ENCODE peak calls at places on chromosomes 7 and 10, in five cellular contexts. One of them, this sample, is unnamed.

GRCh38 chr7:92260248-92260781 is 14.5 kb downstream of the ANKIB1 start:
- DNase-seq in esophagus squamous epithelium: no peak
- DNase-seq in NB4: peak
- DNase-seq in PC-9: peak
- DNase-seq in psoas muscle: no peak
- DNase-seq in this sample: no peak

GRCh38 chr10:123043409-123043925 is 34.7 kb downstream of the ACADSB start:
- DNase-seq in esophagus squamous epithelium: no peak
- DNase-seq in PC-9: no peak
- DNase-seq in psoas muscle: no peak
- DNase-seq in NB4: peak
- DNase-seq in this sample: no peak

GRCh38 chr7:16915405-16915804 is 33.6 kb upstream of the AGR3 start:
- DNase-seq in NB4: no peak
- DNase-seq in psoas muscle: no peak
- DNase-seq in PC-9: peak
- DNase-seq in esophagus squamous epithelium: no peak
- DNase-seq in this sample: no peak

GRCh38 chr7:31100870-31101269 is 48.8 kb downstream of the ADCYAP1R1 start:
- DNase-seq in esophagus squamous epithelium: no peak
- DNase-seq in psoas muscle: no peak
- DNase-seq in NB4: no peak
- DNase-seq in PC-9: no peak
- DNase-seq in this sample: no peak

GRCh38 chr10:112804036-112804435 is 146.0 kb upstream of the TCF7L2 start:
- DNase-seq in psoas muscle: no peak
- DNase-seq in PC-9: no peak
- DNase-seq in esophagus squamous epithelium: no peak
- DNase-seq in NB4: no peak
- DNase-seq in this sample: no peak

GRCh38 chr10:76492026-76492425 is 1060.6 kb downstream of the LRMDA start:
- DNase-seq in NB4: no peak
- DNase-seq in psoas muscle: no peak
- DNase-seq in PC-9: no peak
- DNase-seq in esophagus squamous epithelium: no peak
- DNase-seq in this sample: no peak

GRCh38 chr10:28995497-28995896 is 293.4 kb upstream of the LYZL1 start:
- DNase-seq in psoas muscle: no peak
- DNase-seq in PC-9: no peak
- DNase-seq in esophagus squamous epithelium: no peak
- DNase-seq in NB4: no peak
- DNase-seq in this sample: no peak

GRCh38 chr10:113007343-113007771 is 57.3 kb downstream of the TCF7L2 start:
- DNase-seq in psoas muscle: no peak
- DNase-seq in PC-9: no peak
- DNase-seq in esophagus squamous epithelium: no peak
- DNase-seq in NB4: no peak
- DNase-seq in this sample: no peak

GRCh38 chr10:89458760-89459159 is 44.4 kb downstream of the IFIT5 start:
- DNase-seq in psoas muscle: no peak
- DNase-seq in esophagus squamous epithelium: no peak
- DNase-seq in NB4: no peak
- DNase-seq in PC-9: no peak
- DNase-seq in this sample: no peak

GRCh38 chr7:141585592-141586510 is 34.6 kb downstream of the AGK start:
- DNase-seq in esophagus squamous epithelium: no peak
- DNase-seq in psoas muscle: no peak
- DNase-seq in NB4: no peak
- DNase-seq in PC-9: peak
- DNase-seq in this sample: no peak

GRCh38 chr10:3774814-3775670 is 10.0 kb downstream of the KLF6 start:
- DNase-seq in PC-9: no peak
- DNase-seq in psoas muscle: peak
- DNase-seq in esophagus squamous epithelium: no peak
- DNase-seq in NB4: peak
- DNase-seq in this sample: no peak

GRCh38 chr10:5484205-5484604 is 15.2 kb downstream of the CALML5 start:
- DNase-seq in esophagus squamous epithelium: no peak
- DNase-seq in PC-9: no peak
- DNase-seq in NB4: no peak
- DNase-seq in psoas muscle: no peak
- DNase-seq in this sample: no peak

GRCh38 chr7:133053321-133053891 is 28.5 kb downstream of the CHCHD3 start:
- DNase-seq in NB4: no peak
- DNase-seq in esophagus squamous epithelium: no peak
- DNase-seq in psoas muscle: no peak
- DNase-seq in PC-9: no peak
- DNase-seq in this sample: peak

GRCh38 chr7:45055594-45056219 is 33.1 kb downstream of the NACAD start:
- DNase-seq in esophagus squamous epithelium: no peak
- DNase-seq in PC-9: no peak
- DNase-seq in psoas muscle: no peak
- DNase-seq in NB4: no peak
- DNase-seq in this sample: no peak

GRCh38 chr10:33247221-33247907 is 87.1 kb downstream of the NRP1 start:
- DNase-seq in esophagus squamous epithelium: no peak
- DNase-seq in NB4: peak
- DNase-seq in psoas muscle: no peak
- DNase-seq in PC-9: no peak
- DNase-seq in this sample: no peak

GRCh38 chr10:11225935-11226334 is 208.3 kb downstream of the CELF2 start:
- DNase-seq in PC-9: no peak
- DNase-seq in esophagus squamous epithelium: no peak
- DNase-seq in NB4: peak
- DNase-seq in psoas muscle: no peak
- DNase-seq in this sample: no peak

GRCh38 chr10:75043256-75044121 is 68.0 kb upstream of the SAMD8 start:
- DNase-seq in psoas muscle: peak
- DNase-seq in PC-9: no peak
- DNase-seq in NB4: no peak
- DNase-seq in esophagus squamous epithelium: no peak
- DNase-seq in this sample: no peak

GRCh38 chr10:43700306-43700705 is 51.6 kb upstream of the ZNF32 start:
- DNase-seq in psoas muscle: no peak
- DNase-seq in NB4: no peak
- DNase-seq in esophagus squamous epithelium: no peak
- DNase-seq in PC-9: no peak
- DNase-seq in this sample: no peak

GRCh38 chr7:72087926-72088325 is 324.2 kb downstream of the CALN1 start:
- DNase-seq in esophagus squamous epithelium: no peak
- DNase-seq in PC-9: no peak
- DNase-seq in psoas muscle: no peak
- DNase-seq in NB4: no peak
- DNase-seq in this sample: peak

GRCh38 chr7:82358923-82359322 is 84.7 kb downstream of the CACNA2D1 start:
- DNase-seq in PC-9: no peak
- DNase-seq in NB4: no peak
- DNase-seq in psoas muscle: no peak
- DNase-seq in esophagus squamous epithelium: no peak
- DNase-seq in this sample: no peak

GRCh38 chr7:95396136-95397032 is at the start of gene PON3:
- DNase-seq in psoas muscle: peak
- DNase-seq in PC-9: no peak
- DNase-seq in esophagus squamous epithelium: no peak
- DNase-seq in NB4: no peak
- DNase-seq in this sample: no peak
- TF ChIP-seq CTCF in psoas muscle: no peak
- TF ChIP-seq CTCF in PC-9: peak
- TF ChIP-seq CTCF in esophagus squamous epithelium: no peak
- TF ChIP-seq CTCF in NB4: no peak
- TF ChIP-seq CTCF in this sample: no peak

DNA sequence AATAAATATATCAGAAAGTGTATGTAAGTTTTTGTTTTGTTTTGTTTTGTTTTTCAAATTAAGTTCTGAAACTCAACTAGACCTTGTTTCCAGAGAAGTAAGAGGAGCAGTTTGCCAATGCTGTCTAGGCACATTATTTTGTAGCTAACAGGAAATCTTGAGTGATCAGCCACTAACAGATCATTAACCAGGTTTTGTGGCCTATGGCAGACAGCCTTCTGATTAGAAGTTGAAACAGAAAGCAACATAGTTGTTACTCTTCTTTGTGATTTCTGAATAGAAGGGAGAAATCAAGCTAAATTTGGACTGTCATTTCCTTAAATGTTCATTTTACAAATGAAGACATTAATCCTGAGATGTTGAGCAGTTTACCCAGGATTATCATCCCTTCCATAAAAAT is 142.6 kb downstream of the PLXDC2 start:
- DNase-seq in psoas muscle: no peak
- DNase-seq in PC-9: no peak
- DNase-seq in NB4: no peak
- DNase-seq in esophagus squamous epithelium: no peak
- DNase-seq in this sample: no peak
- TF ChIP-seq CTCF in psoas muscle: no peak
- TF ChIP-seq CTCF in PC-9: no peak
- TF ChIP-seq CTCF in NB4: no peak
- TF ChIP-seq CTCF in esophagus squamous epithelium: no peak
- TF ChIP-seq CTCF in this sample: no peak

GRCh38 chr10:109866168-109866994 is 56.9 kb downstream of the XPNPEP1 start:
- DNase-seq in psoas muscle: no peak
- DNase-seq in NB4: peak
- DNase-seq in esophagus squamous epithelium: no peak
- DNase-seq in PC-9: no peak
- DNase-seq in this sample: peak
- TF ChIP-seq CTCF in psoas muscle: peak
- TF ChIP-seq CTCF in NB4: peak
- TF ChIP-seq CTCF in esophagus squamous epithelium: peak
- TF ChIP-seq CTCF in PC-9: peak
- TF ChIP-seq CTCF in this sample: peak

DNA sequence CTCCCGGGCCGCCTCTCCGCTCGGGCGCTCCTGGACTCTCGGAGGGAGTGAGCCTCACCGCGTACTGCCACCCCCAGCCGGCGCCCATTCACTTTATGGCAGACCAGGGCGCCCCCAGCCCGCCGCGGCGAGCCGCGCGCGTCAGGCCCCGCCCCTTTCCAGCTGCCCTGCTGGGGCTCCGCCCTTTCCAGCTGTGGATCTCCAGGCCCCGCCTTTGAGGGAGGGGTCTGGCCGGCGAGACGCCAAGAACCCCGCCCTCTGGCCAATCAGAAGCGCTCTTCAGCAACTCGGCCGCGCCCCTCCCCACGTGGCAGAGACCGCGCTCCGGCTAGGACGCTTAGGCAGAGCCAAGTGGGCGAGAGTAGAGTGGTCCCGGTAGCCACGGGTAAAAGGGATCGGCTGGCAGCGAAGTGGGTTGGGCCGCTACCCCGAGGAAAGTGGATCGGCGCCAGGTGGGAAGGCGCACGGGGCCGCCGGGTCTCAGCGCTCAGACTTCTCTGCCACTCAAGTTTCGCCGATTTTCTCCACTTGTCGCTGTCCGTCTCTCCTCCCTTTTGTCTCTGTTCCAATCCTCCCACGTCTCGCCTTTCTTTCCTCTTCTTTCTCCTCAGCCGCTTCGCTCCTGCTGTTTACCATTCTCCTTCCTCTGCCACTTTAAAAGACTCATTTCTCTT is at the start of gene PITX3:
- DNase-seq in NB4: peak
- DNase-seq in PC-9: peak
- DNase-seq in esophagus squamous epithelium: peak
- DNase-seq in psoas muscle: peak
- DNase-seq in this sample: peak
- TF ChIP-seq CTCF in NB4: no peak
- TF ChIP-seq CTCF in PC-9: no peak
- TF ChIP-seq CTCF in esophagus squamous epithelium: no peak
- TF ChIP-seq CTCF in psoas muscle: no peak
- TF ChIP-seq CTCF in this sample: no peak